ENCODE peak calls at places on chromosomes 6 and 20, in six cellular contexts. N, E, U, R, Z and B are unnamed samples.

GRCh38 chr6:12288844-12289654 is 1.1 kb upstream of the EDN1 start:
- DNase-seq in U (peak; percentile 38), Z (no peak), N (no peak), R (peak; percentile 75), E (peak; percentile 64), B (no peak)

GRCh38 chr6:53301801-53302537 is 46.8 kb downstream of the ELOVL5 start:
- DNase-seq in R (no peak), Z (no peak), U (no peak), E (no peak), N (no peak), B (peak; percentile 71)

GRCh38 chr6:34947561-34947960 is 58.5 kb downstream of the ANKS1A start:
- DNase-seq in N (no peak), R (no peak), E (no peak), U (no peak), Z (no peak), B (no peak)

GRCh38 chr6:5345324-5345723 is 84.0 kb downstream of the FARS2 start:
- DNase-seq in Z (no peak), N (no peak), R (no peak), E (no peak), U (no peak), B (no peak)

GRCh38 chr20:46703435-46703834 is 6.0 kb upstream of the SLC2A10 start:
- DNase-seq in R (no peak), E (no peak), U (no peak), Z (no peak), N (no peak), B (no peak)

GRCh38 chr20:3371757-3372156 is 35.7 kb downstream of the DNAAF9 start:
- DNase-seq in U (no peak), Z (no peak), N (no peak), R (no peak), E (no peak), B (no peak)

GRCh38 chr20:881051-881820 is 34.9 kb downstream of the ANGPT4 start:
- DNase-seq in E (peak; percentile 63), R (peak; percentile 27), U (no peak), Z (no peak), N (no peak), B (no peak)

GRCh38 chr6:170093658-170094596 is 197.0 kb downstream of the DLL1 start:
- DNase-seq in Z (no peak), U (no peak), E (no peak), N (no peak), R (no peak), B (no peak)

GRCh38 chr6:10151144-10151915 is 263.5 kb downstream of the TFAP2A start:
- DNase-seq in U (peak; percentile 77), E (no peak), N (no peak), R (no peak), Z (no peak), B (no peak)

GRCh38 chr6:24876496-24877465 is 59.0 kb downstream of the RIPOR2 start:
- DNase-seq in U (no peak), E (no peak), R (no peak), Z (no peak), N (no peak), B (no peak)

GRCh38 chr20:36153754-36154695 is 515 bp upstream of the EPB41L1 start:
- DNase-seq in U (peak; percentile 52), N (no peak), Z (no peak), E (no peak), R (peak; percentile 76), B (peak; percentile 60)

GRCh38 chr20:47568019-47568418 is 66.3 kb downstream of the NCOA3 start:
- DNase-seq in N (no peak), R (peak; percentile 94), E (no peak), U (no peak), Z (peak; percentile 81), B (peak; percentile 81)

GRCh38 chr20:37284691-37285124 is 4.7 kb upstream of the MANBAL start:
- DNase-seq in N (no peak), E (no peak), Z (no peak), U (no peak), R (no peak), B (no peak)

GRCh38 chr6:12937971-12938370 is 221.4 kb downstream of the PHACTR1 start:
- DNase-seq in E (no peak), R (no peak), U (no peak), Z (no peak), N (no peak), B (no peak)

GRCh38 chr6:3194535-3195376 is 32.7 kb downstream of the TUBB2B start:
- DNase-seq in E (peak; percentile 3), N (no peak), U (peak; percentile 89), R (no peak), Z (no peak), B (no peak)

GRCh38 chr6:70312165-70312564 is 9.3 kb upstream of the COL9A1 start:
- DNase-seq in N (no peak), U (no peak), R (peak; percentile 91), Z (peak; percentile 34), E (no peak), B (no peak)

GRCh38 chr6:82040405-82041221 is 206.9 kb downstream of the IBTK start:
- DNase-seq in E (peak; percentile 11), R (peak; percentile 52), N (no peak), U (peak; percentile 46), Z (peak; percentile 32), B (no peak)

GRCh38 chr20:56779452-56780143 is 150.5 kb downstream of the TFAP2C start:
- DNase-seq in U (no peak), Z (no peak), E (no peak), R (peak; percentile 64), N (no peak), B (no peak)

GRCh38 chr20:35478804-35479472 is 23.5 kb downstream of the CEP250 start:
- DNase-seq in N (no peak), Z (no peak), E (peak; percentile 24), R (no peak), U (no peak), B (no peak)

GRCh38 chr6:28424163-28424562 is 19.1 kb downstream of the ZSCAN23 start:
- DNase-seq in Z (no peak), R (no peak), E (peak; percentile 19), U (no peak), N (no peak), B (no peak)

GRCh38 chr6:167392631-167393301 is 67.9 kb downstream of the TTLL2 start:
- DNase-seq in N (no peak), R (no peak), Z (no peak), U (no peak), E (no peak), B (no peak)

GRCh38 chr6:50849016-50849748 is 30.5 kb downstream of the TFAP2B start:
- DNase-seq in Z (no peak), N (no peak), U (no peak), E (no peak), R (no peak), B (no peak)